ENCODE peak calls at places on chromosomes 13 and 19, in four cellular contexts. H is effector memory CD4-positive, alpha-beta T cell; E is heart right ventricle; Q is GM23248. P is an unnamed sample. For H3K4me1 and H3K36me3, the result is how much of the 10 kb centered on the place peaks cover.

GRCh38 chr19:7254590-7254989 is 39.6 kb downstream of the INSR start:
- DNase-seq in H (no peak), E (no peak), Q (no peak), P (no peak)

GRCh38 chr13:100573121-100573520 is 15.5 kb downstream of the GGACT start:
- DNase-seq in H (peak), E (peak), Q (peak), P (peak)

GRCh38 chr19:3784607-3785463 is 1.3 kb downstream of the MATK start:
- DNase-seq in H (no peak), E (no peak), Q (peak), P (no peak)

GRCh38 chr13:29067306-29067945 is 247.3 kb downstream of the MTUS2 start:
- DNase-seq in H (no peak), E (no peak), Q (no peak), P (no peak)

GRCh38 chr13:97141564-97142005 is 80.5 kb upstream of the MBNL2 start:
- DNase-seq in H (no peak), E (no peak), Q (peak), P (no peak)

GRCh38 chr19:33826521-33826920 is 29.9 kb downstream of the KCTD15 start:
- DNase-seq in H (no peak), E (no peak), Q (no peak), P (no peak)

GRCh38 chr19:47156861-47157454 is 26.3 kb downstream of the SAE1 start:
- DNase-seq in H (no peak), E (no peak), Q (no peak), P (no peak)

GRCh38 chr19:1853295-1854031 is 5.2 kb upstream of the REXO1 start:
- DNase-seq in H (peak), E (peak), Q (peak), P (peak)

GRCh38 chr13:104984296-104984818 is 1551.1 kb downstream of the EFNB2 start:
- DNase-seq in H (no peak), E (peak), Q (no peak), P (no peak)

GRCh38 chr19:23437901-23438300 is 42.6 kb upstream of the ZNF91 start:
- DNase-seq in H (no peak), E (no peak), Q (no peak), P (no peak)

GRCh38 chr13:111657013-111657412 is 336.6 kb downstream of the TEX29 start:
- DNase-seq in H (no peak), E (no peak), Q (no peak), P (no peak)

GRCh38 chr13:98157188-98157587 is 14.3 kb downstream of the FARP1 start:
- DNase-seq in H (no peak), E (no peak), Q (no peak), P (no peak)

GRCh38 chr19:35846038-35846668 is 6.2 kb downstream of the NPHS1 start:
- DNase-seq in H (no peak), E (no peak), Q (peak), P (no peak)

GRCh38 chr19:3304871-3305423 is 61.4 kb upstream of the NFIC start:
- DNase-seq in H (peak), E (peak), Q (peak), P (peak)

GRCh38 chr19:2507109-2507508 is 31.2 kb downstream of the GADD45B start:
- DNase-seq in H (peak), E (no peak), Q (peak), P (no peak)

GRCh38 chr13:40579535-40579934 is 86.9 kb downstream of the FOXO1 start:
- DNase-seq in H (no peak), E (no peak), Q (no peak), P (no peak)

GRCh38 chr19:33089061-33089460 is 8.1 kb downstream of the GPATCH1 start:
- DNase-seq in H (no peak), E (no peak), Q (no peak), P (no peak)

GRCh38 chr13:18212873-18213272 is 968.8 kb downstream of the TUBA3C start:
- DNase-seq in H (no peak), E (no peak), Q (no peak), P (no peak)

GRCh38 chr13:111119966-111120365 is 4.9 kb downstream of the ARHGEF7 start:
- DNase-seq in H (no peak), E (no peak), Q (no peak), P (no peak)

GRCh38 chr13:33548065-33548464 is 262.5 kb upstream of the STARD13 start:
- DNase-seq in H (no peak), E (no peak), Q (no peak), P (no peak)

GRCh38 chr19:19460258-19460731 is 54.8 kb downstream of the GATAD2A start:
- DNase-seq in H (peak), E (no peak), Q (peak), P (no peak)

GRCh38 chr13:113160983-113161382 is 2.5 kb downstream of the PROZ start:
- DNase-seq in H (no peak), E (no peak), Q (no peak), P (no peak)

GRCh38 chr13:78657699-78658629 is 991 bp downstream of the OBI1 start:
- DNase-seq in H (no peak), E (no peak), Q (peak), P (no peak)

GRCh38 chr19:4703671-4704316 is 19.8 kb downstream of the DPP9 start:
- DNase-seq in H (no peak), E (no peak), Q (no peak), P (no peak)

DNA sequence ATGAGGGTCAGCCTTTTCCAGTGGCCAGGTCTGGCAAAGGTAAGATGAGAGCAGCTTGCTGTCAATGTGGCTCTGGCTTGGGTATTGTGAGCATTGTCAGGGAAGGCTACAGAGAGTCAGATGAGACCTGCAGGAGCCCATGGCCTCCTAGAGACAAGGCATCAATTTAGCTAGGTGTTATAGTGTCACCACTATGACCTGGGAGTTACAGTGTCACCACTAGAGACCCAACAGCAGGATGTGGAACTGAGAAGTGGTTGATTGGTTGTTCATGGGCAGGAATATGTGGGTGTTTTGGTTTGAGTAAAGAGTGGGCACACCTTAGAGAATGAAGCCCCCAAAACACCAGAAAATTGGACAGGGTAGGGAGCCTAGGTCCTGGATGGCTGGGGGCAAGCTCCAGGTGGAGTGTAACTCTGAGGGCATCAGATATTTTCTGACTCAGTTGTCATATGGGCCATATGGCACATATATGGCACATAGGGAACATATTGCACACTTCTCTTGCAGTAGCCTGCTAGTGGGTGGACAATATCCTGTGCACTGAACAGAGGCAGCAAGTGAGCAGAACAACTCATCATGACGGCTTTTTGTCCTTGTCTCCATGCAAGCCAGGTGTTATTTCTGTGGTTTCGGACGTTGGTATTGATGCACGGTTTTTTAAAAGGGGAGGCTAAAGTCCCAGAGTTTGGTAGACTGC is 46.3 kb upstream of the CEACAM21 start:
- DNase-seq in H (no peak), E (no peak), Q (no peak), P (no peak)
- H3K4me1 ChIP-seq in H (under half), E (under half), Q (under half), P (under half)

GRCh38 chr13:80454245-80454644 is 113.3 kb upstream of the SPRY2 start:
- DNase-seq in H (no peak), E (no peak), Q (no peak), P (no peak)
- H3K4me3 ChIP-seq in H (no peak), E (no peak), Q (no peak), P (no peak)

GRCh38 chr13:65834897-65835296 is 1395.2 kb downstream of the PCDH9 start:
- DNase-seq in H (no peak), E (no peak), Q (no peak), P (no peak)
- H3K36me3 ChIP-seq in H (under half), E (under half), Q (under half), P (under half)

GRCh38 chr13:50072676-50073075 is 57.4 kb downstream of the KCNRG start:
- DNase-seq in H (no peak), E (no peak), Q (no peak), P (no peak)
- H3K4me1 ChIP-seq in H (under half), E (under half), Q (half or more), P (under half)

GRCh38 chr13:91348906-91349435 is 1.5 kb downstream of the MIR17HG start:
- DNase-seq in H (peak), E (peak), Q (peak), P (peak)

GRCh38 chr13:91353494-91353893 is 6.0 kb downstream of the MIR17HG start:
- DNase-seq in H (no peak), E (no peak), Q (no peak), P (no peak)

GRCh38 chr13:91349992-91350911 is 2.8 kb downstream of the MIR17HG start:
- DNase-seq in H (no peak), E (no peak), Q (no peak), P (no peak)

GRCh38 chr13:91351123-91351522 is 3.6 kb downstream of the MIR17HG start:
- DNase-seq in H (no peak), E (no peak), Q (no peak), P (no peak)

DNA sequence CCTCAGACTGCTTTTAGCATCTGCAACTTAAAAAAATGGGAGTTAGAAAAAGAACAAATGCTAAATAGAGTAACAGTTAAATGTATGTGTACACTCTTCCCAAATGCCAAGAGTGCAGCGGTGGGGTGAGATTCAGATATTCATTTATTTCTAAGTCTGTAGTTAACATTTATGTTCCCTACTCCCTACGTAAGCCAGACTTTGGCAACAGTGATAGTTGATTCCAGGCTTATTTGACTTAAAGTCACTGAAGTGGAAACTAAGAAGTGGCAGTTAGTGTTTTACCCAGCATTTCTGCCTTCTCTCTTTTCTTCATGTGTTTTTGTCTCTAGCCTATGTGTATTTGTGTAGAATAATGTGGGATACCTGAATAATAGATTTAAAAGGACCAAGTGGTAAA is 4.5 kb downstream of the MIR17HG start:
- DNase-seq in H (no peak), E (no peak), Q (no peak), P (no peak)
- H3K4me3 ChIP-seq in H (no peak), E (no peak), Q (no peak), P (no peak)

DNA sequence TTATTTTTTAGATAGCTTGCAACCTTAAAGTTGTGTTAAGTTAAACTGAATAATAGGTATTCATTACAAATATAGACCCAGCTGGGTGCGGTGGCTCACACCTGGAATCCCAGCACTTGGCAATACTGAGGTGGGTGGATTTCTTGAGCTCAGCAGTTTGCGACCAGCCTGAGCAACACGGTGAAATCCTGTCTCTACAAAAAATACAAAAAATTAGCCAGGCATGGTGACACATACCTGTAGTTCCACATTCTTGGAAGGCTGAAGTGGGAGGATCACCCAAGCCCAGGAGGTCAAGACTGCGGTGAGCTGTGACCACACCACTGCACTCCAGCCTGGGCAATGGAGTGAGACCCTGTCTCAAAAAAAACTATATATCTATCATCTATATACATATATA is 386.5 kb downstream of the PCDH17 start:
- DNase-seq in H (no peak), E (no peak), Q (no peak), P (no peak)
- H3K36me3 ChIP-seq in H (under half), E (under half), Q (under half), P (under half)

GRCh38 chr19:41753936-41754529 is 1.3 kb upstream of the CEACAM6 start:
- DNase-seq in H (peak), E (peak), Q (peak), P (no peak)

GRCh38 chr19:41754596-41754995 is 734 bp upstream of the CEACAM6 start:
- DNase-seq in H (no peak), E (no peak), Q (no peak), P (no peak)

GRCh38 chr19:41755328-41755913 is at the start of gene CEACAM6:
- DNase-seq in H (no peak), E (no peak), Q (no peak), P (no peak)

GRCh38 chr19:41748012-41748411 is 7.3 kb upstream of the CEACAM6 start:
- DNase-seq in H (no peak), E (no peak), Q (no peak), P (no peak)

GRCh38 chr19:41753159-41753558 is 2.2 kb upstream of the CEACAM6 start:
- DNase-seq in H (peak), E (peak), Q (peak), P (peak)
- H3K4me1 ChIP-seq in H (under half), E (under half), Q (under half), P (under half)

P was measured in psoas muscle.